ENCODE peak calls at places on chromosome 19, in eight cellular contexts. E, M, H, S, Z, X, V and Q are unnamed samples.
A peak's percentile ranks its signal among the peaks of the same experiment; 100 is the strongest.

GRCh38 chr19:57850553-57851017 is 926 bp downstream of the ZNF587 start:
- DNase-seq in E (peak; percentile 85), M (peak; percentile 28), H (no peak), S (peak; percentile 42), Z (no peak), X (peak; percentile 64), V (no peak), Q (peak; percentile 72)

GRCh38 chr19:53991224-53992113 is at the start of gene CACNG6:
- DNase-seq in E (no peak), M (no peak), H (no peak), S (peak; percentile 60), Z (no peak), X (peak; percentile 40), V (no peak), Q (peak; percentile 94)

GRCh38 chr19:49932041-49932451 is 2.7 kb upstream of the NUP62 start:
- DNase-seq in E (peak; percentile 88), M (no peak), H (no peak), S (no peak), Z (no peak), X (no peak), V (no peak), Q (no peak)

GRCh38 chr19:52941941-52942370 is 18.7 kb upstream of the ZNF888 start:
- DNase-seq in E (peak; percentile 14), M (peak; percentile 29), H (peak; percentile 27), S (peak; percentile 23), Z (no peak), X (peak; percentile 61), V (no peak), Q (peak; percentile 39)

GRCh38 chr19:45358213-45358792 is 12.1 kb downstream of the ERCC2 start:
- DNase-seq in E (no peak), M (no peak), H (no peak), S (no peak), Z (no peak), X (no peak), V (no peak), Q (no peak)

GRCh38 chr19:44729516-44730033 is 18.9 kb upstream of the BCL3 start:
- DNase-seq in E (no peak), M (no peak), H (no peak), S (no peak), Z (no peak), X (no peak), V (no peak), Q (no peak)

GRCh38 chr19:5877427-5877826 is 7.1 kb upstream of the FUT5 start:
- DNase-seq in E (no peak), M (no peak), H (no peak), S (no peak), Z (no peak), X (no peak), V (no peak), Q (no peak)

GRCh38 chr19:58229255-58229639 is 533 bp downstream of the ZNF544 start:
- DNase-seq in E (peak; percentile 20), M (peak; percentile 34), H (no peak), S (peak; percentile 36), Z (no peak), X (peak; percentile 29), V (no peak), Q (peak; percentile 31)

GRCh38 chr19:2274937-2275535 is 6.9 kb downstream of the PEAK3 start:
- DNase-seq in E (peak; percentile 21), M (peak; percentile 59), H (peak; percentile 64), S (peak; percentile 77), Z (peak; percentile 74), X (peak; percentile 84), V (no peak), Q (peak; percentile 45)

GRCh38 chr19:47503823-47504145 is 11.1 kb downstream of the NAPA start:
- DNase-seq in E (no peak), M (no peak), H (no peak), S (no peak), Z (no peak), X (no peak), V (no peak), Q (no peak)

GRCh38 chr19:45114116-45114515 is 21.1 kb downstream of the PPP1R37 start:
- DNase-seq in E (no peak), M (no peak), H (no peak), S (no peak), Z (no peak), X (no peak), V (no peak), Q (no peak)

GRCh38 chr19:38975861-38976271 is 324 bp upstream of the FBXO17 start:
- DNase-seq in E (no peak), M (peak; percentile 47), H (no peak), S (peak; percentile 60), Z (no peak), X (no peak), V (no peak), Q (peak; percentile 47)

GRCh38 chr19:15280048-15280725 is 47.9 kb upstream of the EPHX3 start:
- DNase-seq in E (no peak), M (peak; percentile 88), H (peak; percentile 69), S (no peak), Z (no peak), X (no peak), V (no peak), Q (no peak)

GRCh38 chr19:42352216-42352892 is 26.9 kb downstream of the MEGF8 start:
- DNase-seq in E (no peak), M (no peak), H (no peak), S (no peak), Z (peak; percentile 52), X (no peak), V (no peak), Q (no peak)

GRCh38 chr19:44552324-44552723 is 22.8 kb upstream of the CEACAM20 start:
- DNase-seq in E (peak; percentile 51), M (peak; percentile 12), H (no peak), S (peak; percentile 35), Z (no peak), X (peak; percentile 62), V (no peak), Q (peak; percentile 62)

GRCh38 chr19:42121666-42122069 is 10.6 kb downstream of the POU2F2 start:
- DNase-seq in E (peak; percentile 82), M (peak; percentile 33), H (peak; percentile 53), S (peak; percentile 78), Z (peak; percentile 91), X (peak; percentile 47), V (peak; percentile 49), Q (peak; percentile 90)

GRCh38 chr19:8243146-8243545 is 34.0 kb downstream of the CERS4 start:
- DNase-seq in E (no peak), M (no peak), H (no peak), S (no peak), Z (no peak), X (no peak), V (no peak), Q (no peak)

GRCh38 chr19:54412877-54413276 is 2.4 kb upstream of the TTYH1 start:
- DNase-seq in E (no peak), M (no peak), H (no peak), S (no peak), Z (no peak), X (no peak), V (no peak), Q (no peak)

GRCh38 chr19:2015611-2015950 is at the start of gene BTBD2:
- DNase-seq in E (peak; percentile 23), M (peak; percentile 94), H (no peak), S (peak; percentile 89), Z (no peak), X (peak; percentile 76), V (peak; percentile 73), Q (peak; percentile 33)

GRCh38 chr19:56837892-56838679 is 2.4 kb downstream of the PEG3 start:
- DNase-seq in E (no peak), M (peak; percentile 68), H (peak; percentile 66), S (peak; percentile 83), Z (no peak), X (peak; percentile 31), V (no peak), Q (no peak)

GRCh38 chr19:38557205-38557799 is 60.5 kb downstream of the MAP4K1 start:
- DNase-seq in E (no peak), M (no peak), H (no peak), S (no peak), Z (peak; percentile 45), X (peak; percentile 58), V (no peak), Q (peak; percentile 44)

GRCh38 chr19:43562211-43562697 is 13.1 kb downstream of the XRCC1 start:
- DNase-seq in E (no peak), M (no peak), H (no peak), S (no peak), Z (no peak), X (no peak), V (no peak), Q (no peak)

GRCh38 chr19:45467115-45467455 is 711 bp upstream of the FOSB start:
- DNase-seq in E (no peak), M (no peak), H (no peak), S (peak; percentile 31), Z (no peak), X (no peak), V (no peak), Q (no peak)

GRCh38 chr19:17777840-17778620 is 16.9 kb upstream of the B3GNT3 start:
- DNase-seq in E (peak; percentile 58), M (no peak), H (peak; percentile 50), S (peak; percentile 64), Z (peak; percentile 64), X (peak; percentile 89), V (no peak), Q (no peak)

GRCh38 chr19:19732579-19733501 is at the start of gene ZNF14:
- DNase-seq in E (peak; percentile 87), M (peak; percentile 93), H (peak; percentile 92), S (peak; percentile 95), Z (peak; percentile 94), X (peak; percentile 93), V (peak; percentile 69), Q (peak; percentile 85)
- TF ChIP-seq CTCF in E (peak; percentile 25), M (peak; percentile 34), H (peak; percentile 33), S (peak; percentile 33), Z (no peak), X (no peak), V (peak; percentile 30), Q (no peak)

GRCh38 chr19:12825259-12826131 is 8.9 kb downstream of the RTBDN start:
- DNase-seq in E (no peak), M (no peak), H (no peak), S (peak; percentile 73), Z (no peak), X (peak; percentile 48), V (no peak), Q (peak; percentile 50)
- TF ChIP-seq CTCF in E (peak; percentile 56), M (no peak), H (peak; percentile 42), S (peak; percentile 42), Z (peak; percentile 19), X (peak; percentile 16), V (peak; percentile 33), Q (no peak)

GRCh38 chr19:30001794-30002193 is 59.8 kb downstream of the URI1 start:
- DNase-seq in E (peak; percentile 3), M (peak; percentile 23), H (no peak), S (peak; percentile 23), Z (no peak), X (no peak), V (no peak), Q (no peak)
- TF ChIP-seq CTCF in E (no peak), M (no peak), H (no peak), S (peak; percentile 30), Z (no peak), X (no peak), V (peak; percentile 34), Q (no peak)

DNA sequence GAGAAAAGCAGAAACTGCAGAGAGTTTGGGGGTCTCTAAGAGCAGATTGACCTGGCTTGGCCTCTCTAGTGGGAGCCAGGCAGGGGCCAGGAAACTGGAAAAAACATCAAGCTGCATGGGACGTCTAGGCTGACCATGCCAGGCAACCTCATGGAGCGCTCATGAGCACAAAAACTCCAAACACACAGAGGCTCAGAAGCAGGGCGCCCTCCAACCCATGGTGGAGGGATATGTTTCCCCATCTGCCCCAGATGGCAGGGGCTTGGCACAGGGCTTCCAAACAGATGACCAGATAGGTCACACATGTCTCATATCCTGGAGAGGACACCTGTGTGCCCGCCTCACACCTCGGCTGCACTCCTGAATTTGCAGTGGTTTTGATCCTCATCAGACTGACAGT is 879.0 kb downstream of the UQCRFS1 start:
- DNase-seq in E (no peak), M (no peak), H (no peak), S (no peak), Z (no peak), X (no peak), V (no peak), Q (no peak)
- TF ChIP-seq CTCF in E (no peak), M (no peak), H (no peak), S (no peak), Z (no peak), X (no peak), V (no peak), Q (no peak)